ENCODE peak calls at places on chromosome 12, in nine cellular contexts. Y is effector memory CD4-positive, alpha-beta T cell; H is heart right ventricle; R is uterus; D is adrenal gland; G is tibial nerve; W is naive thymus-derived CD4-positive, alpha-beta T cell; M is astrocyte; K is pancreas. A is an unnamed sample. For H3K9me3 and H3K36me3, the result is how much of the 10 kb centered on the place peaks cover.

GRCh38 chr12:31308116-31308515 is 17.8 kb downstream of the SINHCAF start:
- DNase-seq in Y (no peak), H (no peak), R (no peak), D (no peak), G (no peak), W (no peak), M (no peak), K (no peak), A (no peak)

GRCh38 chr12:71220295-71220694 is 62.5 kb upstream of the TSPAN8 start:
- DNase-seq in Y (no peak), H (no peak), R (no peak), D (no peak), G (no peak), W (no peak), M (no peak), K (no peak), A (no peak)

GRCh38 chr12:77062846-77063461 is 2.4 kb downstream of the E2F7 start:
- DNase-seq in Y (no peak), H (no peak), R (no peak), D (no peak), G (no peak), W (no peak), M (peak), K (no peak), A (no peak)

GRCh38 chr12:112906712-112907414 is at the start of gene OAS1:
- DNase-seq in Y (peak), H (no peak), R (peak), D (peak), G (peak), W (no peak), M (peak), K (peak), A (peak)

GRCh38 chr12:109729837-109730200 is 16.2 kb downstream of the FAM222A start:
- DNase-seq in Y (no peak), H (no peak), R (no peak), D (peak), G (no peak), W (no peak), M (no peak), K (no peak), A (no peak)

GRCh38 chr12:49369723-49370145 is 2.5 kb downstream of the SPATS2 start:
- DNase-seq in Y (no peak), H (no peak), R (peak), D (peak), G (peak), W (no peak), M (peak), K (no peak), A (no peak)

GRCh38 chr12:24496755-24497154 is 452.1 kb downstream of the BCAT1 start:
- DNase-seq in Y (no peak), H (no peak), R (no peak), D (no peak), G (no peak), W (no peak), M (peak), K (no peak), A (no peak)

GRCh38 chr12:57430931-57431566 is at the start of gene R3HDM2:
- DNase-seq in Y (peak), H (peak), R (peak), D (peak), G (peak), W (peak), M (peak), K (peak), A (peak)

GRCh38 chr12:94831081-94831747 is 172.3 kb downstream of the NDUFA12 start:
- DNase-seq in Y (no peak), H (no peak), R (no peak), D (no peak), G (no peak), W (no peak), M (no peak), K (no peak), A (no peak)

GRCh38 chr12:100295764-100296555 is 29.0 kb downstream of the SCYL2 start:
- DNase-seq in Y (no peak), H (no peak), R (no peak), D (no peak), G (no peak), W (no peak), M (peak), K (no peak), A (no peak)

GRCh38 chr12:126397071-126397571 is 1331.9 kb downstream of the AACS start:
- DNase-seq in Y (no peak), H (no peak), R (no peak), D (no peak), G (no peak), W (no peak), M (peak), K (no peak), A (no peak)

GRCh38 chr12:90305379-90305778 is 596.7 kb upstream of the ATP2B1 start:
- DNase-seq in Y (no peak), H (no peak), R (no peak), D (no peak), G (no peak), W (no peak), M (no peak), K (no peak), A (no peak)

GRCh38 chr12:109707470-109707821 is 6.2 kb upstream of the FAM222A start:
- DNase-seq in Y (no peak), H (no peak), R (no peak), D (no peak), G (no peak), W (no peak), M (no peak), K (no peak), A (no peak)

GRCh38 chr12:69467400-69467799 is 2.8 kb upstream of the FRS2 start:
- DNase-seq in Y (no peak), H (no peak), R (no peak), D (no peak), G (no peak), W (no peak), M (no peak), K (no peak), A (no peak)

GRCh38 chr12:12979151-12979550 is 20.9 kb downstream of the HEBP1 start:
- DNase-seq in Y (no peak), H (no peak), R (no peak), D (no peak), G (no peak), W (no peak), M (no peak), K (no peak), A (no peak)

GRCh38 chr12:39420043-39420442 is 22.9 kb downstream of the KIF21A start:
- DNase-seq in Y (no peak), H (no peak), R (no peak), D (no peak), G (no peak), W (no peak), M (no peak), K (no peak), A (no peak)

GRCh38 chr12:116717466-116718457 is 20.1 kb downstream of the SPRING1 start:
- DNase-seq in Y (no peak), H (peak), R (peak), D (peak), G (peak), W (no peak), M (peak), K (peak), A (no peak)

GRCh38 chr12:82672811-82673495 is 13.8 kb upstream of the TMTC2 start:
- DNase-seq in Y (no peak), H (no peak), R (no peak), D (no peak), G (no peak), W (no peak), M (no peak), K (no peak), A (no peak)

GRCh38 chr12:123271182-123271491 is 519 bp downstream of the CDK2AP1 start:
- DNase-seq in Y (peak), H (peak), R (peak), D (peak), G (peak), W (peak), M (no peak), K (peak), A (peak)

GRCh38 chr12:101351682-101352081 is 55.9 kb downstream of the ARL1 start:
- DNase-seq in Y (no peak), H (no peak), R (no peak), D (no peak), G (no peak), W (no peak), M (no peak), K (no peak), A (no peak)

GRCh38 chr12:95858451-95859343 is at the start of gene SNRPF:
- DNase-seq in Y (peak), H (peak), R (peak), D (peak), G (peak), W (peak), M (peak), K (peak), A (peak)

GRCh38 chr12:54021006-54021405 is 7.2 kb upstream of the HOXC6 start:
- DNase-seq in Y (no peak), H (no peak), R (no peak), D (no peak), G (no peak), W (no peak), M (no peak), K (no peak), A (no peak)

GRCh38 chr12:98828802-98829600 is 183.9 kb downstream of the APAF1 start:
- DNase-seq in Y (no peak), H (no peak), R (no peak), D (no peak), G (no peak), W (no peak), M (no peak), K (no peak), A (no peak)

GRCh38 chr12:27781680-27782079 is 1.6 kb upstream of the MANSC4 start:
- DNase-seq in Y (no peak), H (no peak), R (no peak), D (no peak), G (no peak), W (no peak), M (no peak), K (no peak), A (no peak)

GRCh38 chr12:2057041-2057792 is 4.4 kb downstream of the CACNA1C start:
- DNase-seq in Y (no peak), H (peak), R (peak), D (peak), G (peak), W (no peak), M (no peak), K (peak), A (no peak)

GRCh38 chr12:79573820-79574219 is 116.9 kb downstream of the PAWR start:
- DNase-seq in Y (no peak), H (no peak), R (no peak), D (no peak), G (no peak), W (no peak), M (no peak), K (no peak), A (no peak)

GRCh38 chr12:79566452-79566851 is 124.3 kb downstream of the PAWR start:
- DNase-seq in Y (no peak), H (no peak), R (no peak), D (no peak), G (no peak), W (no peak), M (peak), K (no peak), A (no peak)

GRCh38 chr12:79567164-79567563 is 123.6 kb downstream of the PAWR start:
- DNase-seq in Y (no peak), H (no peak), R (no peak), D (no peak), G (no peak), W (no peak), M (no peak), K (no peak), A (no peak)

GRCh38 chr12:79569679-79570078 is 121.1 kb downstream of the PAWR start:
- DNase-seq in Y (no peak), H (no peak), R (no peak), D (no peak), G (no peak), W (no peak), M (no peak), K (no peak), A (no peak)
- H3K9me3 ChIP-seq in Y (under half), H (under half), R (under half), D (under half), G (under half), W (under half), M (under half), K (under half), A (under half)

DNA sequence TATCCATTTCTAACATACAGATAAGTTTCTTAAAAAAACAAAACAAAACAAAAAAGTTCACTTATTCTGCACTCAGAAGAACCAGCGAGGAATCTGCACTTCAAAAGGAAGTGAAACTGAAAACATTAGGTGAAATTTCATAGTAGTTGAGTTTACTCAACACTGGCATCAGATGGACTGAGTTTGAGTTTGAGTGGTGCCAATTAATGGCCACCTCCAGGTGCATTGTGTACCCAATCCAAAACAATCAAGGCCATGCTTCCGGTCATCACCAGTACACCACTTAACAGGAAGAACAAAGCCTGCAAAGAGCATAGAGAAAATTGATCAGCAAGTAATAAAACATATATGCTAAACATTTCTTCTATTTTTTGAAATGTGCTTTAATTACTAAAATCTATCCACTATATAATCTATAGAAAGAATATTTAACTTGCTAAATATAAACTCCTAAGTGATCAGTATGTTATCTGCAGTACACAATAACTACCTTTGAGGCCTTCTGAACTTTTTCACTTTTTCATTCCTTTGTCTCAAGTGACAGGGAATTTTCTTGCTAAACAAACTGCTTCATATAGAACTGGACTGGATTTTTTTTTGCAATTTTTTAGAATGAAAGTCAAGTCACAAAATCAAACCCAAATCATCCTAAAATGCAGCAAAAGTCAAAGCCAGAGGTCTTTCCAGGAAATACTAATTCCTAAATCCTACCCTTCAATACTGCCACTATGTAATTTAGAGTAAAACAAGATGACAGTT is 11.5 kb downstream of the SLC38A2 start:
- DNase-seq in Y (no peak), H (no peak), R (no peak), D (no peak), G (no peak), W (no peak), M (no peak), K (no peak), A (no peak)
- H3K4me3 ChIP-seq in Y (no peak), H (no peak), R (no peak), D (no peak), G (no peak), W (no peak), M (no peak), K (no peak), A (no peak)

GRCh38 chr12:113934060-113934829 is 31.9 kb downstream of the RBM19 start:
- DNase-seq in Y (no peak), H (no peak), R (no peak), D (no peak), G (no peak), W (no peak), M (no peak), K (no peak), A (no peak)

GRCh38 chr12:113938471-113938870 is 27.7 kb downstream of the RBM19 start:
- DNase-seq in Y (no peak), H (no peak), R (no peak), D (no peak), G (no peak), W (no peak), M (no peak), K (no peak), A (no peak)

GRCh38 chr12:113935459-113935858 is 30.7 kb downstream of the RBM19 start:
- DNase-seq in Y (no peak), H (no peak), R (no peak), D (no peak), G (no peak), W (no peak), M (no peak), K (no peak), A (no peak)

GRCh38 chr12:113934946-113935345 is 31.2 kb downstream of the RBM19 start:
- DNase-seq in Y (no peak), H (no peak), R (no peak), D (no peak), G (no peak), W (no peak), M (no peak), K (no peak), A (no peak)

DNA sequence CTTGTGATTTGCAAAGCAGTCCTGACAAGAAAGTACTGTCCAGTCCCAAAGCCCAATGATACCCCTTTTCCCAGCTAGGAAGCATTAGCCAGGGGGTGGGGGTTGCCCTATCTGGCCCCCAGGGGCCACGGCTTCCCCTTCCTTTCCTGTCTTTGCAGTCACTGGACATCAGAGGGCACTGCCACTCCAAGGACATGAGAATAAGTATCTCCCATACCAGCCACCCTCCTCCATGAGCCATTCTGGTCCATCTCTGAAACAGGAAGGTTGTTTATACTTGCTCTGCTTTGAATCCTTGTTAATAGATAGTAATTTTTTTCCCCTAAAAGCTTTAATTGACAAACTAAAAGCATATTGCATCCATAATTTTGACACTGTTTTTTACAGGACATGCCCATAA is 29.7 kb downstream of the RBM19 start:
- DNase-seq in Y (no peak), H (no peak), R (no peak), D (no peak), G (no peak), W (no peak), M (no peak), K (no peak), A (no peak)
- H3K36me3 ChIP-seq in Y (half or more), H (half or more), R (under half), D (half or more), G (under half), W (under half), M (under half), K (under half), A (under half)

DNA sequence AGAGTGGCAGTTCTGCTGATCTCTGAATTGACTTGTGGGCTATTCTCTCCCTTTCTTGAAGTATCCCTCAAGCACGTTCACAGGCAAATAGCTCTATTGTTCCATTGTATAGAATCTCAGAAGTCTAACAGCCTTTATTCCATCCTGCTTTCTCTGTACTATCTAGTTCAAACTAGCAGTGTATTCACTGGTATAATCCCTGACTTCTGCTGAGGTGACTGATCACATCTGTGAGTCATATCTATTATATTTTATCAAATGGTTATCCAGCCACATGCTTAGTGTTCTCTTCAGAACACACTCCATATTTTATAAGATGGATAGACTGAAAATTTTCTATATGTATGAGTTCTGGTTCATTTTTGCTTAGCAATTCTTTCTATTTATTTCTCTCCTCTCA is 866.1 kb downstream of the C12orf50 start:
- DNase-seq in Y (no peak), H (no peak), R (no peak), D (no peak), G (no peak), W (no peak), M (no peak), K (no peak), A (no peak)
- H3K9me3 ChIP-seq in Y (under half), H (under half), R (under half), D (under half), G (under half), W (under half), M (under half), K (under half), A (under half)

DNA sequence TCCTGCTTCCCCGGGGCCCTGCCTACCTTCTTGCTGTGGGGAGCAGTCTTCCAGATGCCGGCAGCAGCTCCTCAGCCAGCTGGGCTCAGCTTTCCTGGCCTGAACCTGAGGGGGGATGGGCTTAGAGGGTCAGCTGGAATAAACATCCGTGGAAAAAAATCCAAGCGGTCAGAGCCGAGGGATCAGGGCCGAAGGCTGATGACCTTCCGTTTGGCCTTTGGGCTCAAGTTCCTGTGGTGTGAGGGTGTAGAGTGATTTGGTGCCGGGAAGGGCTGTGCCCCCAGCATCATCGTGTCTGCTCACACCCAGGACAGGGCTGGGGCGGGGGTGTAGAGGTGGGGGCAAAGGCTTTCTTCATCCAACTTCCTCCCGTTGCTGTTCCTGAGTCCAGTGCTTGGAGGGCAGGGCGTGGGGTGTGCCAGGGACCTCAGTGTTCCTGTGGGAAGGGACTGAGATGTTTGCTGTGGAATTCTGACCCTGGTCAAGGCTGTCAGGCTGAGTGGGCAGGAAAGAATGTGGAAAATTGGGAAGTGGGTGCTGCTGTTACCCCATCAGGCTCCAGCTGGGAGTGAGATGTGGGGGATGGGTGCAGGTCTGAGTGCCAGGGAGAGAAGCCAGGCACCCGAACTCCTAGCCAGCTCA is 2.6 kb downstream of the SMIM41 start:
- DNase-seq in Y (no peak), H (peak), R (peak), D (peak), G (no peak), W (no peak), M (peak), K (no peak), A (no peak)
- H3K4me3 ChIP-seq in Y (no peak), H (no peak), R (no peak), D (no peak), G (peak), W (no peak), M (no peak), K (no peak), A (no peak)

DNA sequence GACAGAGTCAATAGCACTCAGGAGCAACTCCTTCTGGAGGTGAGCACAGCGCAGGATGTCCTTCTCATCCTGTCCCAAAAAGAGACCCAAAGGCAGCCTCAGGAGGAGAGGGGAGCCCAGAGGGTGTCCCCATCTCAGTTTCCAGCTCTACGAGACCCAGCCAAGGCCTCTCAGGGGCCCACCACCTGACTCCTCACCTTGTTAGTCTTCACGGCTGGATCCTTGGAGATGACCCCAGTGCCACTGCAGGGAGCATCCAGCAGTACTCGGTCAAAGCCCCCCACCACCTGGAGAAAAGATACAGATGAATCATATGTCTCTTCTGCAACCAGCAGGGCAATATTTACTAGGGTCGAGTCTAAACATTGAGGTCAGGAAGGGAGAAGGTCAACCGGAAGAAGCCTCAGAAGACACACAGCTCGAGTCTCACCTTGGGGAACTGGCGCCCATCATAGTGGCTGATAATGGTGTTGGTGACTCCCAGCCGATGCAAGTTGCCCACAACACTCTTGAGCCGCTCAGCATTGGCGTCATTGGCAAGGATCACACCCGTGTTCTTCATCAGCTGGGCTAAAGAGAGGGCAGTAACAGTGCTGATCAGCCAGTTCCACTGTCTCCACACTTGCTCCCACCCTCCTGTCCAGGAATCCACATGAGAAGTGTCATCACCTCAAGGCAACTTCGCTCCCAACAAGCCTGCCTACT is 4.8 kb upstream of the IFFO1 start:
- DNase-seq in Y (no peak), H (no peak), R (no peak), D (no peak), G (no peak), W (no peak), M (no peak), K (no peak), A (no peak)
- H3K36me3 ChIP-seq in Y (half or more), H (half or more), R (under half), D (half or more), G (under half), W (under half), M (half or more), K (under half), A (half or more)